ENCODE peak calls at places on chromosomes 7 and 10, in ten cellular contexts. One of them, this sample, is unnamed.

GRCh38 chr10:62581351-62581750 is 207.2 kb downstream of the ZNF365 start:
- DNase-seq in right atrium auricular region: no peak
- DNase-seq in endothelial cell: no peak
- DNase-seq in fibroblast of the aortic adventitia: no peak
- DNase-seq in IMR-90: no peak
- DNase-seq in bronchial epithelial cell: no peak
- DNase-seq in lower leg skin: no peak
- DNase-seq in astrocyte of the spinal cord: peak
- DNase-seq in Peyer's patch: no peak
- DNase-seq in neural progenitor cell: no peak
- DNase-seq in this sample: no peak

GRCh38 chr10:108404155-108404554 is 1239.6 kb upstream of the SORCS1 start:
- DNase-seq in right atrium auricular region: no peak
- DNase-seq in endothelial cell: no peak
- DNase-seq in fibroblast of the aortic adventitia: no peak
- DNase-seq in IMR-90: no peak
- DNase-seq in bronchial epithelial cell: no peak
- DNase-seq in lower leg skin: no peak
- DNase-seq in astrocyte of the spinal cord: no peak
- DNase-seq in Peyer's patch: no peak
- DNase-seq in neural progenitor cell: no peak
- DNase-seq in this sample: no peak

GRCh38 chr7:106057962-106058901 is 53.9 kb downstream of the SYPL1 start:
- DNase-seq in right atrium auricular region: no peak
- DNase-seq in endothelial cell: no peak
- DNase-seq in fibroblast of the aortic adventitia: no peak
- DNase-seq in IMR-90: no peak
- DNase-seq in bronchial epithelial cell: peak
- DNase-seq in lower leg skin: peak
- DNase-seq in astrocyte of the spinal cord: no peak
- DNase-seq in Peyer's patch: peak
- DNase-seq in neural progenitor cell: peak
- DNase-seq in this sample: no peak

GRCh38 chr7:130021105-130021834 is 29.9 kb downstream of the ZC3HC1 start:
- DNase-seq in right atrium auricular region: no peak
- DNase-seq in endothelial cell: no peak
- DNase-seq in fibroblast of the aortic adventitia: no peak
- DNase-seq in IMR-90: no peak
- DNase-seq in bronchial epithelial cell: no peak
- DNase-seq in lower leg skin: no peak
- DNase-seq in astrocyte of the spinal cord: no peak
- DNase-seq in Peyer's patch: no peak
- DNase-seq in neural progenitor cell: no peak
- DNase-seq in this sample: no peak

GRCh38 chr7:155295511-155295910 is 2.2 kb upstream of the INSIG1 start:
- DNase-seq in right atrium auricular region: peak
- DNase-seq in endothelial cell: no peak
- DNase-seq in fibroblast of the aortic adventitia: no peak
- DNase-seq in IMR-90: no peak
- DNase-seq in bronchial epithelial cell: no peak
- DNase-seq in lower leg skin: no peak
- DNase-seq in astrocyte of the spinal cord: no peak
- DNase-seq in Peyer's patch: no peak
- DNase-seq in neural progenitor cell: no peak
- DNase-seq in this sample: no peak

GRCh38 chr7:101754432-101755159 is 62.8 kb upstream of the CUX1 start:
- DNase-seq in right atrium auricular region: no peak
- DNase-seq in endothelial cell: no peak
- DNase-seq in fibroblast of the aortic adventitia: peak
- DNase-seq in IMR-90: peak
- DNase-seq in bronchial epithelial cell: peak
- DNase-seq in lower leg skin: no peak
- DNase-seq in astrocyte of the spinal cord: peak
- DNase-seq in Peyer's patch: no peak
- DNase-seq in neural progenitor cell: no peak
- DNase-seq in this sample: no peak

GRCh38 chr7:5591547-5591899 is 167.9 kb upstream of the TNRC18 start:
- DNase-seq in right atrium auricular region: no peak
- DNase-seq in endothelial cell: peak
- DNase-seq in fibroblast of the aortic adventitia: peak
- DNase-seq in IMR-90: peak
- DNase-seq in bronchial epithelial cell: no peak
- DNase-seq in lower leg skin: no peak
- DNase-seq in astrocyte of the spinal cord: peak
- DNase-seq in Peyer's patch: peak
- DNase-seq in neural progenitor cell: peak
- DNase-seq in this sample: peak

GRCh38 chr7:15687645-15688025 is 1.2 kb upstream of the MEOX2 start:
- DNase-seq in right atrium auricular region: no peak
- DNase-seq in endothelial cell: peak
- DNase-seq in fibroblast of the aortic adventitia: no peak
- DNase-seq in IMR-90: no peak
- DNase-seq in bronchial epithelial cell: no peak
- DNase-seq in lower leg skin: peak
- DNase-seq in astrocyte of the spinal cord: no peak
- DNase-seq in Peyer's patch: no peak
- DNase-seq in neural progenitor cell: peak
- DNase-seq in this sample: no peak

GRCh38 chr7:42833411-42833810 is 78.5 kb downstream of the C7orf25 start:
- DNase-seq in right atrium auricular region: no peak
- DNase-seq in endothelial cell: no peak
- DNase-seq in fibroblast of the aortic adventitia: no peak
- DNase-seq in IMR-90: no peak
- DNase-seq in bronchial epithelial cell: no peak
- DNase-seq in lower leg skin: no peak
- DNase-seq in astrocyte of the spinal cord: no peak
- DNase-seq in Peyer's patch: no peak
- DNase-seq in neural progenitor cell: no peak
- DNase-seq in this sample: no peak

GRCh38 chr7:42831953-42832522 is 79.8 kb downstream of the C7orf25 start:
- DNase-seq in right atrium auricular region: no peak
- DNase-seq in endothelial cell: no peak
- DNase-seq in fibroblast of the aortic adventitia: peak
- DNase-seq in IMR-90: no peak
- DNase-seq in bronchial epithelial cell: no peak
- DNase-seq in lower leg skin: no peak
- DNase-seq in astrocyte of the spinal cord: no peak
- DNase-seq in Peyer's patch: no peak
- DNase-seq in neural progenitor cell: no peak
- DNase-seq in this sample: no peak

GRCh38 chr7:42832672-42833071 is 79.2 kb downstream of the C7orf25 start:
- DNase-seq in right atrium auricular region: no peak
- DNase-seq in endothelial cell: no peak
- DNase-seq in fibroblast of the aortic adventitia: peak
- DNase-seq in IMR-90: no peak
- DNase-seq in bronchial epithelial cell: peak
- DNase-seq in lower leg skin: no peak
- DNase-seq in astrocyte of the spinal cord: no peak
- DNase-seq in Peyer's patch: no peak
- DNase-seq in neural progenitor cell: no peak
- DNase-seq in this sample: no peak

GRCh38 chr7:42831051-42831952 is 80.6 kb downstream of the C7orf25 start:
- DNase-seq in right atrium auricular region: no peak
- DNase-seq in endothelial cell: peak
- DNase-seq in fibroblast of the aortic adventitia: peak
- DNase-seq in IMR-90: peak
- DNase-seq in bronchial epithelial cell: peak
- DNase-seq in lower leg skin: no peak
- DNase-seq in astrocyte of the spinal cord: peak
- DNase-seq in Peyer's patch: no peak
- DNase-seq in neural progenitor cell: peak
- DNase-seq in this sample: no peak
- TF ChIP-seq CTCF in right atrium auricular region: peak
- TF ChIP-seq CTCF in endothelial cell: no peak
- TF ChIP-seq CTCF in fibroblast of the aortic adventitia: peak
- TF ChIP-seq CTCF in IMR-90: peak
- TF ChIP-seq CTCF in bronchial epithelial cell: peak
- TF ChIP-seq CTCF in lower leg skin: no peak
- TF ChIP-seq CTCF in astrocyte of the spinal cord: peak
- TF ChIP-seq CTCF in Peyer's patch: peak
- TF ChIP-seq CTCF in neural progenitor cell: peak
- TF ChIP-seq CTCF in this sample: peak

GRCh38 chr10:78420946-78421732 is 387.5 kb downstream of the RPS24 start:
- DNase-seq in right atrium auricular region: no peak
- DNase-seq in endothelial cell: no peak
- DNase-seq in fibroblast of the aortic adventitia: no peak
- DNase-seq in IMR-90: no peak
- DNase-seq in bronchial epithelial cell: no peak
- DNase-seq in lower leg skin: peak
- DNase-seq in astrocyte of the spinal cord: no peak
- DNase-seq in Peyer's patch: no peak
- DNase-seq in neural progenitor cell: no peak
- DNase-seq in this sample: no peak

GRCh38 chr10:78426181-78426580 is 392.5 kb downstream of the RPS24 start:
- DNase-seq in right atrium auricular region: no peak
- DNase-seq in endothelial cell: no peak
- DNase-seq in fibroblast of the aortic adventitia: no peak
- DNase-seq in IMR-90: no peak
- DNase-seq in bronchial epithelial cell: no peak
- DNase-seq in lower leg skin: peak
- DNase-seq in astrocyte of the spinal cord: no peak
- DNase-seq in Peyer's patch: no peak
- DNase-seq in neural progenitor cell: no peak
- DNase-seq in this sample: no peak

GRCh38 chr10:78427497-78428031 is 393.9 kb downstream of the RPS24 start:
- DNase-seq in right atrium auricular region: no peak
- DNase-seq in endothelial cell: no peak
- DNase-seq in fibroblast of the aortic adventitia: no peak
- DNase-seq in IMR-90: no peak
- DNase-seq in bronchial epithelial cell: no peak
- DNase-seq in lower leg skin: peak
- DNase-seq in astrocyte of the spinal cord: no peak
- DNase-seq in Peyer's patch: no peak
- DNase-seq in neural progenitor cell: no peak
- DNase-seq in this sample: no peak

GRCh38 chr10:78428579-78428978 is 394.9 kb downstream of the RPS24 start:
- DNase-seq in right atrium auricular region: no peak
- DNase-seq in endothelial cell: no peak
- DNase-seq in fibroblast of the aortic adventitia: no peak
- DNase-seq in IMR-90: no peak
- DNase-seq in bronchial epithelial cell: no peak
- DNase-seq in lower leg skin: no peak
- DNase-seq in astrocyte of the spinal cord: no peak
- DNase-seq in Peyer's patch: no peak
- DNase-seq in neural progenitor cell: no peak
- DNase-seq in this sample: no peak

DNA sequence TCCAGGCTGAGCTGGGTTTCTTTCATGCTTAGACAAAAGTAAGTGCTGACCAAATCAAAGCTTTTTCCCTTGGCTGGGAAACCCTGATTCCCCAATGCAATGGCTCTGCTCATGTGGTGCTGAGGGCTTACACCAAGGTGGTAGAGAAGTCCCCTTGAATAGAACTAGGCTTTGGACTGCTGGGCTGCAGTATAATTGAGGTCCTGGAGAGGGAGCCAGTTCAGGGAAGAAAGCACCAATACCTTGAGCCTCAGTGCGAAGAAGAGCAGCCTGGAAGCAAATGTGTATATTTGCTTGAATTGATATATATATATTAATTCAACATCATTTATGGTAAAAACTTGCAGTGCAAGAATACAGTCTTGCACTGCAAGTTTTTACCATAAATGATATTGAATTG is 391.1 kb downstream of the RPS24 start:
- DNase-seq in right atrium auricular region: no peak
- DNase-seq in endothelial cell: no peak
- DNase-seq in fibroblast of the aortic adventitia: no peak
- DNase-seq in IMR-90: no peak
- DNase-seq in bronchial epithelial cell: no peak
- DNase-seq in lower leg skin: peak
- DNase-seq in astrocyte of the spinal cord: no peak
- DNase-seq in Peyer's patch: no peak
- DNase-seq in neural progenitor cell: peak
- DNase-seq in this sample: no peak
- TF ChIP-seq CTCF in right atrium auricular region: no peak
- TF ChIP-seq CTCF in endothelial cell: peak
- TF ChIP-seq CTCF in fibroblast of the aortic adventitia: peak
- TF ChIP-seq CTCF in IMR-90: peak
- TF ChIP-seq CTCF in bronchial epithelial cell: peak
- TF ChIP-seq CTCF in lower leg skin: no peak
- TF ChIP-seq CTCF in astrocyte of the spinal cord: peak
- TF ChIP-seq CTCF in Peyer's patch: peak
- TF ChIP-seq CTCF in neural progenitor cell: peak
- TF ChIP-seq CTCF in this sample: peak

DNA sequence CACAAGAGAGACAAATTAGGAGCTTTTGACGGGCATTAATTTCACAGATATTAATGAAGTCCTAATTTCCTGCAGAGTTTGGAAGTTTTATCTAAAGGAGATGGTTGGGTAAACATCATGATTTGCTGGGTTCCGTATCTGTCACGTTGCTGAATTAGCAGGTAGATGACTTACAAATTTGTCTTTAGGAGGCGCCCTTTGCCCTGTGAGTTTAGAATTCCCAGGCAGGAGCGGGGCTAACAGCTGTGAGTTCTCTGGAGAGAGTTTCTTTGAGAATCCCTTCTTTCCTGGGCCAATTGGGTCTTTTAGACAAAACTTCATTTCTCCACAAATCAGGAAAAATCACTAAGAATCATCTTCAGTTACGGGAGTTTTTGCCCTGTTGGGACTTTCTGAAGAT is 63.8 kb downstream of the PRKCQ start:
- DNase-seq in right atrium auricular region: no peak
- DNase-seq in endothelial cell: no peak
- DNase-seq in fibroblast of the aortic adventitia: no peak
- DNase-seq in IMR-90: no peak
- DNase-seq in bronchial epithelial cell: no peak
- DNase-seq in lower leg skin: no peak
- DNase-seq in astrocyte of the spinal cord: no peak
- DNase-seq in Peyer's patch: no peak
- DNase-seq in neural progenitor cell: peak
- DNase-seq in this sample: no peak
- TF ChIP-seq CTCF in right atrium auricular region: no peak
- TF ChIP-seq CTCF in endothelial cell: no peak
- TF ChIP-seq CTCF in fibroblast of the aortic adventitia: no peak
- TF ChIP-seq CTCF in IMR-90: no peak
- TF ChIP-seq CTCF in bronchial epithelial cell: no peak
- TF ChIP-seq CTCF in lower leg skin: no peak
- TF ChIP-seq CTCF in astrocyte of the spinal cord: no peak
- TF ChIP-seq CTCF in Peyer's patch: no peak
- TF ChIP-seq CTCF in neural progenitor cell: peak
- TF ChIP-seq CTCF in this sample: no peak

GRCh38 chr10:97399843-97400545 is 1.1 kb downstream of the RRP12 start:
- DNase-seq in right atrium auricular region: no peak
- DNase-seq in endothelial cell: no peak
- DNase-seq in fibroblast of the aortic adventitia: peak
- DNase-seq in IMR-90: peak
- DNase-seq in bronchial epithelial cell: peak
- DNase-seq in lower leg skin: no peak
- DNase-seq in astrocyte of the spinal cord: peak
- DNase-seq in Peyer's patch: peak
- DNase-seq in neural progenitor cell: peak
- DNase-seq in this sample: no peak

GRCh38 chr10:97404044-97404443 is 2.9 kb upstream of the RRP12 start:
- DNase-seq in right atrium auricular region: no peak
- DNase-seq in endothelial cell: no peak
- DNase-seq in fibroblast of the aortic adventitia: no peak
- DNase-seq in IMR-90: no peak
- DNase-seq in bronchial epithelial cell: no peak
- DNase-seq in lower leg skin: no peak
- DNase-seq in astrocyte of the spinal cord: no peak
- DNase-seq in Peyer's patch: no peak
- DNase-seq in neural progenitor cell: no peak
- DNase-seq in this sample: no peak

GRCh38 chr10:97396056-97396455 is 5.1 kb downstream of the RRP12 start:
- DNase-seq in right atrium auricular region: no peak
- DNase-seq in endothelial cell: no peak
- DNase-seq in fibroblast of the aortic adventitia: no peak
- DNase-seq in IMR-90: no peak
- DNase-seq in bronchial epithelial cell: no peak
- DNase-seq in lower leg skin: no peak
- DNase-seq in astrocyte of the spinal cord: no peak
- DNase-seq in Peyer's patch: no peak
- DNase-seq in neural progenitor cell: no peak
- DNase-seq in this sample: no peak

GRCh38 chr10:97401455-97401919 is 347 bp upstream of the RRP12 start:
- DNase-seq in right atrium auricular region: no peak
- DNase-seq in endothelial cell: no peak
- DNase-seq in fibroblast of the aortic adventitia: no peak
- DNase-seq in IMR-90: no peak
- DNase-seq in bronchial epithelial cell: no peak
- DNase-seq in lower leg skin: no peak
- DNase-seq in astrocyte of the spinal cord: no peak
- DNase-seq in Peyer's patch: no peak
- DNase-seq in neural progenitor cell: no peak
- DNase-seq in this sample: no peak

GRCh38 chr10:97400665-97401454 is at the start of gene RRP12:
- DNase-seq in right atrium auricular region: peak
- DNase-seq in endothelial cell: peak
- DNase-seq in fibroblast of the aortic adventitia: peak
- DNase-seq in IMR-90: peak
- DNase-seq in bronchial epithelial cell: peak
- DNase-seq in lower leg skin: peak
- DNase-seq in astrocyte of the spinal cord: peak
- DNase-seq in Peyer's patch: peak
- DNase-seq in neural progenitor cell: peak
- DNase-seq in this sample: peak
- TF ChIP-seq CTCF in right atrium auricular region: no peak
- TF ChIP-seq CTCF in endothelial cell: no peak
- TF ChIP-seq CTCF in fibroblast of the aortic adventitia: no peak
- TF ChIP-seq CTCF in IMR-90: peak
- TF ChIP-seq CTCF in bronchial epithelial cell: peak
- TF ChIP-seq CTCF in lower leg skin: no peak
- TF ChIP-seq CTCF in astrocyte of the spinal cord: peak
- TF ChIP-seq CTCF in Peyer's patch: no peak
- TF ChIP-seq CTCF in neural progenitor cell: peak
- TF ChIP-seq CTCF in this sample: peak